ENCODE peak calls at places on chromosomes 1 and 21, in ten cellular contexts. N is PC-3; E is left lung; F is activated T-cell treated with anti-CD3 and anti-CD28 coated beads, Interleukin-2, amount 50 U/mL, for 4 hours; T is activated naive CD8-positive, alpha-beta T cell treated with anti-CD3 and anti-CD28 coated beads, Interleukin-2, amount 10 ng/mL, durations not matched to agents 7 days and 5 days; V is T-cell; P is heart right ventricle; Q is central memory CD8-positive, alpha-beta T cell; K is left ventricle myocardium superior; C is activated CD8-positive, alpha-beta memory T cell treated with anti-CD3 and anti-CD28 coated beads, Interleukin-2, amount 10 ng/mL, durations not matched to agents 7 days and 5 days. H is an unnamed sample.

GRCh38 chr1:113768916-113769598 is 9.8 kb upstream of the PHTF1 start:
- ATAC-seq in N (no peak), Q (no peak), V (no peak), C (no peak), T (no peak), P (no peak), E (no peak), K (no peak), F (no peak), H (no peak)

GRCh38 chr1:59703918-59704378 is 110.8 kb upstream of the HOOK1 start:
- ATAC-seq in P (no peak), Q (no peak), N (no peak), F (no peak), K (peak), C (no peak), E (no peak), T (no peak), V (no peak), H (no peak)

GRCh38 chr1:227748496-227749182 is 13.4 kb downstream of the SNAP47 start:
- ATAC-seq in C (peak), V (peak), F (peak), K (peak), N (peak), Q (peak), E (peak), P (peak), T (peak), H (no peak)

GRCh38 chr21:44370027-44370735 is 16.8 kb downstream of the TRPM2 start:
- ATAC-seq in E (peak), N (peak), V (no peak), C (no peak), T (no peak), Q (no peak), P (no peak), K (peak), F (no peak), H (peak)

GRCh38 chr21:28083350-28083749 is 909.3 kb downstream of the LTN1 start:
- ATAC-seq in N (no peak), V (no peak), C (no peak), Q (no peak), E (no peak), F (no peak), T (no peak), P (no peak), K (no peak), H (no peak)

GRCh38 chr1:57616906-57617305 is 193.0 kb upstream of the DAB1 start:
- ATAC-seq in P (peak), V (no peak), F (no peak), N (no peak), T (no peak), Q (no peak), E (no peak), C (no peak), K (peak), H (no peak)

GRCh38 chr1:196896355-196896754 is 8.5 kb downstream of the CFHR4 start:
- ATAC-seq in E (no peak), T (no peak), V (no peak), N (no peak), P (no peak), K (no peak), F (no peak), Q (no peak), C (no peak), H (no peak)

GRCh38 chr1:1259948-1260614 is 13.6 kb upstream of the C1QTNF12 start:
- ATAC-seq in E (no peak), C (no peak), T (no peak), F (no peak), K (peak), Q (no peak), N (no peak), V (no peak), P (peak), H (no peak)

GRCh38 chr1:80987106-80987505 is 813.6 kb upstream of the ADGRL2 start:
- ATAC-seq in T (no peak), Q (no peak), F (no peak), V (no peak), N (no peak), E (no peak), P (no peak), C (no peak), K (no peak), H (no peak)

H was measured in esophagus mucosa.